ENCODE peak calls at places on chromosome 15, in ten cellular contexts. V, I, Y, P, B, F, X, S, L and C are unnamed samples.

GRCh38 chr15:41897327-41897726 is 3.5 kb upstream of the SPTBN5 start:
- DNase-seq in V (peak; percentile 63), I (no peak), Y (no peak), P (no peak), B (no peak), F (no peak), X (no peak), S (no peak), L (no peak), C (no peak)

GRCh38 chr15:56608140-56608778 is 125.0 kb downstream of the ZNF280D start:
- DNase-seq in V (no peak), I (no peak), Y (no peak), P (no peak), B (no peak), F (no peak), X (no peak), S (no peak), L (peak; percentile 19), C (no peak)

GRCh38 chr15:40915106-40915661 is 14.0 kb upstream of the DLL4 start:
- DNase-seq in V (no peak), I (no peak), Y (no peak), P (no peak), B (no peak), F (no peak), X (no peak), S (no peak), L (no peak), C (no peak)

GRCh38 chr15:95558131-95558530 is 772.4 kb upstream of the NR2F2 start:
- DNase-seq in V (no peak), I (no peak), Y (no peak), P (no peak), B (no peak), F (no peak), X (no peak), S (no peak), L (peak; percentile 40), C (no peak)

GRCh38 chr15:91694131-91694828 is 159.2 kb upstream of the SLCO3A1 start:
- DNase-seq in V (no peak), I (peak; percentile 7), Y (peak; percentile 78), P (peak; percentile 7), B (no peak), F (no peak), X (peak; percentile 87), S (no peak), L (no peak), C (no peak)

GRCh38 chr15:85624241-85624855 is 170.4 kb downstream of the KLHL25 start:
- DNase-seq in V (no peak), I (no peak), Y (no peak), P (no peak), B (no peak), F (peak; percentile 95), X (no peak), S (no peak), L (no peak), C (no peak)

GRCh38 chr15:75454471-75455418 is 3.3 kb upstream of the SIN3A start:
- DNase-seq in V (peak; percentile 82), I (no peak), Y (peak; percentile 89), P (peak; percentile 83), B (peak; percentile 85), F (no peak), X (peak; percentile 83), S (peak; percentile 86), L (peak; percentile 75), C (peak; percentile 57)

GRCh38 chr15:61318276-61318675 is 89.2 kb upstream of the RORA start:
- DNase-seq in V (no peak), I (no peak), Y (no peak), P (no peak), B (no peak), F (no peak), X (no peak), S (no peak), L (no peak), C (no peak)

GRCh38 chr15:33644319-33644718 is 324.0 kb upstream of the CHRM5 start:
- DNase-seq in V (no peak), I (no peak), Y (no peak), P (no peak), B (no peak), F (no peak), X (no peak), S (no peak), L (no peak), C (no peak)

GRCh38 chr15:69623521-69624513 is 171.2 kb downstream of the RPLP1 start:
- DNase-seq in V (no peak), I (no peak), Y (no peak), P (no peak), B (no peak), F (no peak), X (peak; percentile 24), S (no peak), L (no peak), C (no peak)

GRCh38 chr15:48800811-48801460 is 9.9 kb downstream of the CEP152 start:
- DNase-seq in V (no peak), I (no peak), Y (no peak), P (no peak), B (no peak), F (peak; percentile 30), X (peak; percentile 28), S (no peak), L (peak; percentile 40), C (no peak)

GRCh38 chr15:66704783-66705113 is 2.7 kb downstream of the SMAD6 start:
- DNase-seq in V (no peak), I (no peak), Y (no peak), P (no peak), B (no peak), F (no peak), X (no peak), S (peak; percentile 41), L (no peak), C (no peak)

GRCh38 chr15:35281515-35281914 is 196.4 kb upstream of the NANOGP8 start:
- DNase-seq in V (no peak), I (no peak), Y (no peak), P (no peak), B (no peak), F (no peak), X (no peak), S (no peak), L (no peak), C (no peak)

GRCh38 chr15:83973816-83974215 is 261.8 kb upstream of the GOLGA6L4 start:
- DNase-seq in V (no peak), I (no peak), Y (no peak), P (no peak), B (no peak), F (peak; percentile 2), X (no peak), S (peak; percentile 22), L (peak; percentile 8), C (no peak)

GRCh38 chr15:69723404-69724097 is 270.9 kb downstream of the RPLP1 start:
- DNase-seq in V (no peak), I (no peak), Y (peak; percentile 78), P (peak; percentile 13), B (peak; percentile 47), F (no peak), X (peak; percentile 73), S (no peak), L (peak; percentile 71), C (no peak)

GRCh38 chr15:40392986-40393948 is 10.7 kb downstream of the KNSTRN start:
- DNase-seq in V (no peak), I (peak; percentile 18), Y (no peak), P (no peak), B (no peak), F (no peak), X (no peak), S (no peak), L (peak; percentile 10), C (no peak)

GRCh38 chr15:65414841-65415621 is 7.7 kb downstream of the IGDCC4 start:
- DNase-seq in V (peak; percentile 81), I (no peak), Y (no peak), P (peak; percentile 84), B (peak; percentile 95), F (no peak), X (peak; percentile 94), S (no peak), L (no peak), C (no peak)

GRCh38 chr15:90892023-90892422 is 7.7 kb downstream of the FES start:
- DNase-seq in V (no peak), I (no peak), Y (no peak), P (no peak), B (no peak), F (no peak), X (no peak), S (no peak), L (no peak), C (no peak)

GRCh38 chr15:50425219-50425618 is 1.0 kb downstream of the USP8 start:
- DNase-seq in V (no peak), I (no peak), Y (no peak), P (no peak), B (peak; percentile 4), F (no peak), X (no peak), S (no peak), L (no peak), C (no peak)

GRCh38 chr15:93141373-93141790 is 52.4 kb upstream of the RGMA start:
- DNase-seq in V (no peak), I (no peak), Y (no peak), P (no peak), B (no peak), F (no peak), X (no peak), S (no peak), L (no peak), C (no peak)

GRCh38 chr15:77493324-77493907 is 72.7 kb downstream of the HMG20A start:
- DNase-seq in V (no peak), I (no peak), Y (no peak), P (no peak), B (no peak), F (peak; percentile 95), X (no peak), S (no peak), L (no peak), C (no peak)

GRCh38 chr15:57640935-57641682 is 49.4 kb downstream of the MYZAP start:
- DNase-seq in V (no peak), I (peak; percentile 3), Y (no peak), P (peak; percentile 32), B (peak; percentile 44), F (peak; percentile 36), X (peak; percentile 38), S (peak; percentile 64), L (peak; percentile 86), C (no peak)

GRCh38 chr15:31499953-31500808 is 173.5 kb downstream of the KLF13 start:
- DNase-seq in V (peak; percentile 68), I (no peak), Y (no peak), P (no peak), B (peak; percentile 29), F (no peak), X (no peak), S (no peak), L (no peak), C (no peak)

GRCh38 chr15:99719096-99719541 is 14.1 kb downstream of the LYSMD4 start:
- DNase-seq in V (peak; percentile 40), I (no peak), Y (no peak), P (no peak), B (no peak), F (no peak), X (no peak), S (no peak), L (peak; percentile 33), C (no peak)

GRCh38 chr15:77650285-77650684 is 17.6 kb upstream of the LINGO1 start:
- DNase-seq in V (peak; percentile 91), I (no peak), Y (no peak), P (peak; percentile 67), B (peak; percentile 85), F (no peak), X (no peak), S (peak; percentile 43), L (no peak), C (no peak)

GRCh38 chr15:38474155-38474757 is 20.3 kb downstream of the FAM98B start:
- DNase-seq in V (no peak), I (peak; percentile 50), Y (no peak), P (peak; percentile 73), B (peak; percentile 68), F (peak; percentile 51), X (peak; percentile 22), S (peak; percentile 13), L (peak; percentile 54), C (no peak)

GRCh38 chr15:78638658-78639314 is 2.2 kb downstream of the CHRNB4 start:
- DNase-seq in V (peak; percentile 83), I (no peak), Y (no peak), P (peak; percentile 93), B (peak; percentile 94), F (peak; percentile 42), X (peak; percentile 72), S (peak; percentile 81), L (peak; percentile 50), C (peak; percentile 64)

GRCh38 chr15:83504365-83504764 is 57.2 kb downstream of the SH3GL3 start:
- DNase-seq in V (no peak), I (no peak), Y (no peak), P (peak; percentile 37), B (no peak), F (no peak), X (no peak), S (no peak), L (no peak), C (no peak)